ENCODE peak calls at places on chromosomes 2 and 18, in seven cellular contexts. U is NCI-H1436 treated with DMSO at 0.1 percent for 48 hours; H is HEK293T; Z is NCI-H524; F is activated CD4-positive, alpha-beta T cell treated with anti-CD3 and anti-CD28 coated beads, Interleukin-2, amount 50 U/mL, for 4 hours; R is H7; V is HFF-Myc. G is an unnamed sample.

GRCh38 chr2:207845202-207845864 is 75.6 kb upstream of the FZD5 start:
- DNase-seq in U (peak), H (no peak), R (no peak), Z (no peak), V (no peak), F (no peak), G (no peak)

GRCh38 chr2:179441551-179441950 is 176.9 kb upstream of the SESTD1 start:
- DNase-seq in V (no peak), F (no peak), U (no peak), R (no peak), H (no peak), Z (no peak), G (no peak)

GRCh38 chr2:79996709-79997108 is 307.8 kb downstream of the LRRTM1 start:
- DNase-seq in H (no peak), R (no peak), Z (no peak), U (no peak), V (no peak), F (no peak), G (no peak)

GRCh38 chr2:241223211-241224067 is 35.0 kb downstream of the ANO7 start:
- DNase-seq in F (no peak), R (no peak), H (no peak), V (no peak), Z (no peak), U (no peak), G (no peak)

GRCh38 chr2:241770185-241770935 is 6.3 kb upstream of the GAL3ST2 start:
- DNase-seq in R (peak), V (no peak), H (no peak), F (no peak), Z (no peak), U (no peak), G (no peak)

GRCh38 chr18:79982736-79983135 is 5.6 kb downstream of the TXNL4A start:
- DNase-seq in H (no peak), R (no peak), V (no peak), F (no peak), U (no peak), Z (no peak), G (no peak)

GRCh38 chr18:41004320-41004719 is 950.7 kb upstream of the PIK3C3 start:
- DNase-seq in H (peak), Z (no peak), V (no peak), F (no peak), U (no peak), R (no peak), G (no peak)

GRCh38 chr2:59449264-59449663 is 1104.2 kb downstream of the BCL11A start:
- DNase-seq in V (no peak), R (peak), H (no peak), F (no peak), U (no peak), Z (peak), G (no peak)

GRCh38 chr2:230578106-230578505 is 134.5 kb upstream of the CAB39 start:
- DNase-seq in F (no peak), R (no peak), V (no peak), H (no peak), Z (no peak), U (no peak), G (no peak)

GRCh38 chr2:204202253-204202652 is 265.7 kb downstream of the ICOS start:
- DNase-seq in U (no peak), F (no peak), Z (no peak), R (no peak), H (no peak), V (no peak), G (no peak)

GRCh38 chr18:1062592-1062991 is 157.9 kb downstream of the ADCYAP1 start:
- DNase-seq in R (peak), F (no peak), H (no peak), V (no peak), U (no peak), Z (no peak), G (no peak)

GRCh38 chr2:5102823-5103222 is 589.4 kb upstream of the SOX11 start:
- DNase-seq in H (no peak), R (no peak), F (no peak), V (no peak), U (no peak), Z (no peak), G (no peak)

GRCh38 chr2:159381574-159381973 is 95.1 kb upstream of the WDSUB1 start:
- DNase-seq in H (no peak), V (no peak), R (no peak), U (no peak), F (no peak), Z (no peak), G (no peak)

GRCh38 chr2:105778344-105778607 is 33.6 kb downstream of the NCK2 start:
- DNase-seq in Z (no peak), V (no peak), F (no peak), U (no peak), R (no peak), H (no peak), G (no peak)

GRCh38 chr18:58604301-58604700 is 24.6 kb downstream of the ALPK2 start:
- DNase-seq in H (no peak), U (no peak), Z (no peak), F (no peak), R (no peak), V (no peak), G (no peak)

GRCh38 chr2:44526352-44526751 is 164.6 kb downstream of the CAMKMT start:
- DNase-seq in U (no peak), H (no peak), Z (no peak), R (no peak), V (no peak), F (no peak), G (no peak)

GRCh38 chr18:8685141-8685913 is 20.0 kb upstream of the MTCL1 start:
- DNase-seq in V (no peak), R (no peak), F (no peak), Z (peak), U (peak), H (peak), G (no peak)

GRCh38 chr2:7567646-7568045 is 650.4 kb downstream of the RNF144A start:
- DNase-seq in U (no peak), R (no peak), V (no peak), Z (peak), H (no peak), F (peak), G (no peak)

GRCh38 chr18:76436342-76436741 is 58.7 kb downstream of the ZNF516 start:
- DNase-seq in U (no peak), R (no peak), F (no peak), Z (no peak), H (no peak), V (no peak), G (no peak)

GRCh38 chr2:46268196-46268595 is 29.0 kb upstream of the EPAS1 start:
- DNase-seq in U (no peak), R (no peak), H (no peak), V (no peak), Z (no peak), F (no peak), G (no peak)

GRCh38 chr2:66839551-66840320 is 404.8 kb downstream of the MEIS1 start:
- DNase-seq in F (no peak), R (no peak), U (no peak), H (no peak), V (peak), Z (no peak), G (peak)

GRCh38 chr2:126664234-126664633 is 8.3 kb downstream of the GYPC start:
- DNase-seq in Z (no peak), U (no peak), R (peak), V (no peak), H (no peak), F (no peak), G (no peak)

GRCh38 chr18:63161728-63162195 is 157.8 kb downstream of the BCL2 start:
- DNase-seq in U (no peak), F (peak), Z (no peak), V (peak), H (no peak), R (no peak), G (peak)

GRCh38 chr18:45291616-45292612 is 323.4 kb upstream of the SLC14A2 start:
- DNase-seq in R (no peak), H (no peak), Z (peak), F (no peak), U (peak), V (no peak), G (no peak)

GRCh38 chr2:44598731-44599529 is 237.2 kb downstream of the CAMKMT start:
- DNase-seq in V (no peak), R (no peak), Z (peak), F (no peak), U (no peak), H (no peak), G (no peak)

GRCh38 chr2:73830871-73831401 is 2.2 kb downstream of the STAMBP start:
- DNase-seq in Z (no peak), U (no peak), H (no peak), R (no peak), F (peak), V (peak), G (peak)

GRCh38 chr18:28198588-28198987 is 21.7 kb upstream of the CDH2 start:
- DNase-seq in U (no peak), R (no peak), H (no peak), V (no peak), Z (no peak), F (no peak), G (no peak)

GRCh38 chr2:10475221-10475722 is 27.1 kb upstream of the ODC1 start:
- DNase-seq in H (no peak), Z (no peak), F (no peak), U (no peak), V (no peak), R (peak), G (no peak)

GRCh38 chr2:53970898-53971681 is at the start of gene PSME4:
- DNase-seq in F (peak), U (peak), H (peak), V (no peak), Z (peak), R (peak), G (peak)

GRCh38 chr18:36265035-36265434 is 32.5 kb upstream of the FHOD3 start:
- DNase-seq in U (no peak), F (no peak), Z (peak), H (no peak), V (no peak), R (no peak), G (no peak)

GRCh38 chr18:48733854-48734253 is 195.0 kb downstream of the CTIF start:
- DNase-seq in V (no peak), Z (no peak), H (no peak), U (no peak), F (no peak), R (no peak), G (no peak)

GRCh38 chr18:48640566-48641270 is 101.9 kb downstream of the CTIF start:
- DNase-seq in R (no peak), F (no peak), U (no peak), H (no peak), Z (no peak), V (no peak), G (no peak)